ENCODE peak calls at places on chromosomes 16 and 17, in six cellular contexts. O, T, L, M, J and I are unnamed samples.

GRCh38 chr17:81002409-81003361 is 11.0 kb downstream of the CHMP6 start:
- DNase-seq in L (peak; percentile 35), O (no peak), T (no peak), M (peak; percentile 48), J (no peak), I (peak; percentile 65)

GRCh38 chr17:67628580-67629013 is 89.1 kb upstream of the NOL11 start:
- DNase-seq in M (peak; percentile 63), T (peak; percentile 16), O (peak; percentile 24), L (no peak), J (no peak), I (no peak)

GRCh38 chr17:41301916-41302901 is at the start of gene KRTAP29-1:
- DNase-seq in J (no peak), T (no peak), O (no peak), L (no peak), M (no peak), I (no peak)

GRCh38 chr16:71807905-71808592 is 585 bp downstream of the AP1G1 start:
- DNase-seq in M (peak; percentile 53), O (peak; percentile 6), J (no peak), T (no peak), L (peak; percentile 63), I (peak; percentile 59)

GRCh38 chr16:84286568-84287220 is 8.0 kb upstream of the WFDC1 start:
- DNase-seq in T (no peak), M (no peak), L (no peak), J (no peak), O (no peak), I (peak; percentile 78)

GRCh38 chr16:10611825-10612342 is 31.5 kb upstream of the EMP2 start:
- DNase-seq in J (no peak), M (no peak), L (no peak), T (no peak), O (no peak), I (no peak)

GRCh38 chr17:44780161-44780560 is 21.4 kb downstream of the ADAM11 start:
- DNase-seq in J (no peak), T (no peak), O (no peak), M (no peak), L (no peak), I (no peak)

GRCh38 chr16:87297918-87298631 is 19.1 kb downstream of the C16orf95 start:
- DNase-seq in M (peak; percentile 71), O (peak; percentile 68), J (no peak), T (no peak), L (no peak), I (no peak)

GRCh38 chr17:10739341-10739905 is 9.6 kb upstream of the TMEM220 start:
- DNase-seq in J (no peak), O (no peak), T (no peak), M (no peak), L (no peak), I (no peak)

GRCh38 chr16:66923247-66923851 is 2.0 kb downstream of the RRAD start:
- DNase-seq in L (no peak), M (no peak), J (no peak), T (no peak), O (no peak), I (no peak)

GRCh38 chr16:68345958-68346635 is 35.3 kb downstream of the PRMT7 start:
- DNase-seq in M (no peak), T (no peak), O (no peak), L (no peak), J (no peak), I (no peak)

GRCh38 chr16:23105309-23105708 is 43.9 kb downstream of the USP31 start:
- DNase-seq in O (no peak), L (no peak), M (no peak), T (no peak), J (no peak), I (no peak)

GRCh38 chr17:77717941-77718668 is 240.4 kb upstream of the TNRC6C start:
- DNase-seq in M (no peak), L (no peak), J (no peak), O (peak; percentile 1), T (no peak), I (no peak)

GRCh38 chr16:51549836-51550235 is 398.8 kb upstream of the SALL1 start:
- DNase-seq in M (no peak), O (no peak), J (no peak), L (peak; percentile 52), T (no peak), I (no peak)

GRCh38 chr16:21989141-21989540 is 11.8 kb downstream of the PDZD9 start:
- DNase-seq in J (no peak), O (no peak), T (no peak), M (no peak), L (no peak), I (peak; percentile 7)

GRCh38 chr16:660459-661183 is 7.3 kb upstream of the RHOT2 start:
- DNase-seq in J (peak; percentile 70), T (peak; percentile 86), M (peak; percentile 97), L (peak; percentile 82), O (peak; percentile 91), I (peak; percentile 78)

GRCh38 chr17:39144414-39144813 is 7.0 kb downstream of the PLXDC1 start:
- DNase-seq in L (peak; percentile 69), M (no peak), O (no peak), T (no peak), J (no peak), I (peak; percentile 39)

GRCh38 chr17:38735161-38735997 is 5.2 kb downstream of the CISD3 start:
- DNase-seq in M (peak; percentile 87), L (no peak), T (peak; percentile 56), J (no peak), O (peak; percentile 73), I (peak; percentile 24)

GRCh38 chr16:80265624-80266306 is 275.0 kb upstream of the DYNLRB2 start:
- DNase-seq in O (no peak), J (no peak), M (no peak), L (no peak), T (no peak), I (peak; percentile 44)

GRCh38 chr16:90031931-90032663 is 12.8 kb upstream of the DBNDD1 start:
- DNase-seq in M (no peak), L (peak; percentile 31), T (no peak), J (no peak), O (no peak), I (peak; percentile 62)

GRCh38 chr17:50272246-50272645 is 2.0 kb upstream of the TMEM92 start:
- DNase-seq in L (no peak), O (no peak), J (no peak), M (peak; percentile 10), T (no peak), I (no peak)

GRCh38 chr17:63772801-63773271 is 561 bp downstream of the CCDC47 start:
- DNase-seq in M (no peak), J (no peak), O (no peak), L (peak; percentile 56), T (no peak), I (peak; percentile 57)

GRCh38 chr17:58525239-58525638 is 10.8 kb upstream of the MTMR4 start:
- DNase-seq in M (no peak), L (peak; percentile 80), J (peak; percentile 64), O (no peak), T (no peak), I (peak; percentile 94)

GRCh38 chr17:59002848-59003247 is 103.8 kb downstream of the TRIM37 start:
- DNase-seq in O (no peak), M (no peak), T (no peak), L (peak; percentile 24), J (no peak), I (no peak)

GRCh38 chr17:48522031-48522593 is 8.7 kb downstream of the HOXB1 start:
- DNase-seq in O (no peak), T (no peak), J (no peak), M (no peak), L (peak; percentile 51), I (peak; percentile 61)

GRCh38 chr17:82303944-82304808 is 13.2 kb downstream of the CD7 start:
- DNase-seq in T (no peak), J (no peak), O (no peak), M (no peak), L (no peak), I (peak; percentile 45)

GRCh38 chr17:5364156-5364555 is 55.3 kb downstream of the NUP88 start:
- DNase-seq in T (no peak), M (no peak), J (no peak), L (peak; percentile 83), O (no peak), I (peak; percentile 82)

GRCh38 chr17:42184717-42185496 is at the start of gene HCRT:
- DNase-seq in T (no peak), J (no peak), L (no peak), O (no peak), M (no peak), I (no peak)

GRCh38 chr17:76481091-76481655 is 13.8 kb downstream of the AANAT start:
- DNase-seq in L (no peak), M (peak; percentile 85), O (no peak), T (peak; percentile 44), J (no peak), I (no peak)

GRCh38 chr17:44007346-44008204 is 3.2 kb downstream of the NAGS start:
- DNase-seq in J (no peak), M (no peak), L (no peak), O (no peak), T (no peak), I (no peak)

GRCh38 chr17:21397341-21398050 is 21.3 kb downstream of the KCNJ12 start:
- DNase-seq in O (no peak), T (no peak), L (peak; percentile 15), J (no peak), M (no peak), I (peak; percentile 77)

GRCh38 chr17:45106582-45106981 is 25.7 kb downstream of the PLCD3 start:
- DNase-seq in M (no peak), O (no peak), T (no peak), J (no peak), L (no peak), I (no peak)

GRCh38 chr17:38748329-38749221 is at the start of gene PCGF2:
- DNase-seq in J (peak; percentile 77), M (peak; percentile 75), L (peak; percentile 77), O (peak; percentile 86), T (peak; percentile 70), I (peak; percentile 89)

GRCh38 chr16:2663553-2664521 is 18.5 kb upstream of the KCTD5 start:
- DNase-seq in M (no peak), J (no peak), L (peak; percentile 27), T (no peak), O (no peak), I (peak; percentile 97)

GRCh38 chr16:4514606-4515005 is 24.0 kb downstream of the CDIP1 start:
- DNase-seq in T (no peak), J (no peak), M (no peak), O (no peak), L (no peak), I (no peak)

GRCh38 chr16:57374067-57374534 is 1.8 kb downstream of the CX3CL1 start:
- DNase-seq in M (no peak), T (no peak), O (no peak), L (peak; percentile 17), J (no peak), I (peak; percentile 42)